ENCODE peak calls at places on chromosomes 4 and X, in ten cellular contexts. L is tibial artery, D is lower lobe of right lung, S is heart left ventricle, X is OCI-LY7, J is mucosa of descending colon, B is uterus, E is thoracic aorta, G is upper lobe of left lung, H is sigmoid colon. Y is an unnamed sample. For H3K4me1 and H3K36me3, the result is how much of the 10 kb centered on the place peaks cover.

GRCh38 chrX:104427693-104428092 is 138.3 kb upstream of the IL1RAPL2 start:
- DNase-seq in L (no peak), D (no peak), S (no peak), X (no peak), J (no peak), B (no peak), E (no peak), G (no peak), H (no peak), Y (no peak)

GRCh38 chrX:47623540-47624027 is 3.9 kb upstream of the SYN1 start:
- DNase-seq in L (no peak), D (peak), S (peak), X (no peak), J (peak), B (no peak), E (no peak), G (peak), H (no peak), Y (no peak)

GRCh38 chr4:31984872-31985271 is 1264.7 kb downstream of the PCDH7 start:
- DNase-seq in L (no peak), D (no peak), S (no peak), X (no peak), J (no peak), B (no peak), E (no peak), G (no peak), H (no peak), Y (no peak)

GRCh38 chr4:20065952-20066351 is 185.8 kb upstream of the SLIT2 start:
- DNase-seq in L (no peak), D (no peak), S (no peak), X (no peak), J (no peak), B (no peak), E (no peak), G (no peak), H (no peak), Y (no peak)

GRCh38 chr4:147735413-147736301 is 3.8 kb downstream of the ARHGAP10 start:
- DNase-seq in L (no peak), D (no peak), S (no peak), X (no peak), J (no peak), B (no peak), E (no peak), G (no peak), H (no peak), Y (no peak)

GRCh38 chr4:7419961-7420660 is 14.6 kb downstream of the PSAPL1 start:
- DNase-seq in L (peak), D (no peak), S (no peak), X (no peak), J (no peak), B (peak), E (no peak), G (no peak), H (peak), Y (no peak)

GRCh38 chr4:7703669-7704068 is 236.0 kb downstream of the AFAP1 start:
- DNase-seq in L (no peak), D (no peak), S (no peak), X (no peak), J (no peak), B (no peak), E (no peak), G (no peak), H (no peak), Y (no peak)

GRCh38 chr4:26238782-26239647 is 81.8 kb upstream of the RBPJ start:
- DNase-seq in L (no peak), D (no peak), S (no peak), X (no peak), J (peak), B (no peak), E (no peak), G (no peak), H (no peak), Y (no peak)

GRCh38 chr4:48594185-48594584 is 104.1 kb downstream of the ZAR1 start:
- DNase-seq in L (no peak), D (no peak), S (peak), X (no peak), J (no peak), B (no peak), E (no peak), G (no peak), H (no peak), Y (no peak)

GRCh38 chr4:24764305-24764704 is 31.1 kb upstream of the SOD3 start:
- DNase-seq in L (no peak), D (no peak), S (no peak), X (no peak), J (no peak), B (no peak), E (no peak), G (no peak), H (no peak), Y (no peak)

GRCh38 chr4:143515905-143516304 is 2.4 kb downstream of the SMARCA5 start:
- DNase-seq in L (no peak), D (no peak), S (no peak), X (no peak), J (no peak), B (no peak), E (no peak), G (no peak), H (no peak), Y (no peak)

GRCh38 chr4:21205821-21206531 is 505.7 kb downstream of the PACRGL start:
- DNase-seq in L (no peak), D (no peak), S (no peak), X (no peak), J (no peak), B (no peak), E (no peak), G (no peak), H (no peak), Y (no peak)

GRCh38 chr4:13705521-13706035 is 78.1 kb upstream of the BOD1L1 start:
- DNase-seq in L (no peak), D (peak), S (peak), X (no peak), J (peak), B (no peak), E (no peak), G (no peak), H (no peak), Y (no peak)

GRCh38 chrX:23311731-23312130 is 22.9 kb upstream of the PTCHD1 start:
- DNase-seq in L (no peak), D (no peak), S (no peak), X (no peak), J (no peak), B (no peak), E (no peak), G (no peak), H (no peak), Y (no peak)

GRCh38 chr4:87185471-87185870 is 34.9 kb downstream of the KLHL8 start:
- DNase-seq in L (no peak), D (no peak), S (no peak), X (no peak), J (no peak), B (no peak), E (no peak), G (no peak), H (no peak), Y (no peak)

GRCh38 chr4:177404980-177405379 is 37.3 kb downstream of the AGA start:
- DNase-seq in L (no peak), D (no peak), S (no peak), X (no peak), J (no peak), B (no peak), E (no peak), G (no peak), H (no peak), Y (no peak)

GRCh38 chr4:123568936-123569335 is 172.3 kb downstream of the SPRY1 start:
- DNase-seq in L (no peak), D (no peak), S (no peak), X (no peak), J (no peak), B (no peak), E (no peak), G (no peak), H (no peak), Y (no peak)

GRCh38 chrX:118074086-118074485 is 42.5 kb downstream of the KLHL13 start:
- DNase-seq in L (no peak), D (no peak), S (no peak), X (no peak), J (no peak), B (peak), E (no peak), G (no peak), H (no peak), Y (no peak)

GRCh38 chr4:108168672-108169562 is at the start of gene LEF1:
- DNase-seq in L (no peak), D (no peak), S (peak), X (peak), J (peak), B (no peak), E (no peak), G (peak), H (no peak), Y (no peak)

GRCh38 chrX:132983496-132983895 is 25.1 kb upstream of the HS6ST2 start:
- DNase-seq in L (no peak), D (no peak), S (no peak), X (no peak), J (no peak), B (no peak), E (no peak), G (no peak), H (no peak), Y (no peak)

DNA sequence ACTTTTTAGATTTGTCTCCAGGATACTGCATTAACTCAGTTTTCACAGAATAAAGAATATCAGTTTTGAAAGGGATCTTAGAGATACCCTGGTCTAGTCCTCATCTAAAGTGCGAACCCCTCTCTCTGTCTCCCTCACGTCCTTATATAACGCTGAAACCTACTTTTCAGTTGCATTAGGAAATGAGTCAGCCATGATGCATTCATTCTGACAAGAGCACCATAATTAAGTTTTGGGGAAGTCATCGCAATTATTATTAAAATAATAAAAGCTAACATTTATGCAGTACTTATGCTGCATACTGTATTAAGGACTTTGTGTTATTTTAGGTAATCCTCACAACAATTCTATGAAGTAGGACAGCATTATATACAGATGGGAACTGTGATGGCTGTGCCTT is 116.1 kb downstream of the REELD1 start:
- DNase-seq in L (no peak), D (no peak), S (no peak), X (no peak), J (no peak), B (no peak), E (no peak), G (no peak), H (no peak), Y (no peak)
- H3K4me1 ChIP-seq in L (under half), D (under half), S (under half), X (under half), J (under half), B (under half), E (under half), G (under half), H (under half), Y (under half)

GRCh38 chr4:883377-884095 is 48.6 kb downstream of the GAK start:
- DNase-seq in L (no peak), D (no peak), S (no peak), X (no peak), J (no peak), B (no peak), E (no peak), G (peak), H (no peak), Y (no peak)
- H3K36me3 ChIP-seq in L (half or more), D (half or more), S (half or more), X (half or more), J (under half), B (under half), E (under half), G (half or more), H (under half), Y (half or more)

GRCh38 chrX:8726031-8726652 is 5.8 kb downstream of the ANOS1 start:
- DNase-seq in L (no peak), D (no peak), S (no peak), X (no peak), J (no peak), B (no peak), E (no peak), G (no peak), H (no peak), Y (no peak)

GRCh38 chrX:8728932-8729331 is 3.0 kb downstream of the ANOS1 start:
- DNase-seq in L (no peak), D (peak), S (no peak), X (no peak), J (no peak), B (no peak), E (no peak), G (no peak), H (no peak), Y (no peak)

GRCh38 chrX:8730812-8731578 is 942 bp downstream of the ANOS1 start:
- DNase-seq in L (no peak), D (no peak), S (no peak), X (no peak), J (no peak), B (no peak), E (no peak), G (peak), H (no peak), Y (no peak)

GRCh38 chrX:8731579-8732395 is at the start of gene ANOS1:
- DNase-seq in L (peak), D (peak), S (peak), X (no peak), J (peak), B (no peak), E (no peak), G (peak), H (peak), Y (no peak)
- TF ChIP-seq CTCF in L (no peak), D (no peak), S (no peak), X (no peak), J (no peak), B (no peak), E (no peak), G (peak), H (no peak), Y (no peak)

DNA sequence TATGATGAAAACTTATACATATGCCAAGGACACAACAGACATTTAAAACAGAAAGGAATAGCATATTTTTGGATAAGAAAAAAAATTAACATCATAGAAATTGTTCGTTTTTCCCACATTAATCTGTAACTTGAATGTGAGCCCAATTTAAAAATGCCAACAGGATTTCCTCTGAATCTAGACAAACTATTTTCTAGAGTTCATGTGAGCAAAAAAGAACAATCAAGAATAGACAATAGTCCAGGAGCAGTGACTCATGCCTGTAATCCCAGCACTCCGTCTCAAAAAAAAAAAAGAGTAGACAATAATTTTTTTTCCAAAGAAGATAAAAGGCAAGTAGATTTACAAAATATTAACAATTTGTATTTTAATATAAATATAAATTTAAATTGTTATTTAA is 73.7 kb upstream of the DUSP21 start:
- DNase-seq in L (no peak), D (no peak), S (no peak), X (no peak), J (no peak), B (no peak), E (no peak), G (no peak), H (no peak), Y (no peak)
- H3K4me1 ChIP-seq in L (under half), D (under half), S (under half), X (under half), J (under half), B (under half), E (under half), G (under half), H (under half), Y (under half)

DNA sequence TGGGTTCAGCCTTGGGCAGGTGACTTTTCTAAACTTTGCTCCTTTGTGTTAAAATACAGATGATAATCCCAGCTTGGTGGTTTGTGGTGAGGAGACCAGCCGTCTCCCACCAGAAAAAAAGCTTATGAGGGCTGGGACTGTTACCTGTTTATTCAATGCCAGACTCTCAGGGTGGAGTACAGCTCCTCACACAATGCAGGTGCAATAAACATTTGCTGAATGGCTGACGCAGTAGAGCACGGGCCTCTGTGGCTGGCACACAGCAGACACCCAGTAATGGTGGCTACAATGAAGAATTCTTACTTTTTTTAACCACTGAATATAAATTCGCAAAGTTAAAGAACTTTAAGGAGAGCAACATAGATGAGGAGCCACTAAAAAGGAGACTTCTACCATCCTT is 30.2 kb downstream of the BEND4 start:
- DNase-seq in L (no peak), D (no peak), S (no peak), X (no peak), J (no peak), B (no peak), E (no peak), G (no peak), H (no peak), Y (no peak)
- H3K36me3 ChIP-seq in L (under half), D (under half), S (under half), X (half or more), J (under half), B (under half), E (under half), G (under half), H (under half), Y (under half)

GRCh38 chr4:94724016-94724415 is 33.7 kb upstream of the BMPR1B start:
- DNase-seq in L (no peak), D (no peak), S (no peak), X (no peak), J (no peak), B (no peak), E (no peak), G (no peak), H (no peak), Y (no peak)

GRCh38 chr4:94722748-94723147 is 35.0 kb upstream of the BMPR1B start:
- DNase-seq in L (no peak), D (no peak), S (no peak), X (peak), J (no peak), B (no peak), E (no peak), G (no peak), H (no peak), Y (no peak)

GRCh38 chr4:94722270-94722669 is 35.5 kb upstream of the BMPR1B start:
- DNase-seq in L (no peak), D (no peak), S (no peak), X (no peak), J (no peak), B (no peak), E (no peak), G (no peak), H (no peak), Y (no peak)

GRCh38 chr4:94728056-94728766 is 29.5 kb upstream of the BMPR1B start:
- DNase-seq in L (no peak), D (no peak), S (no peak), X (no peak), J (no peak), B (no peak), E (no peak), G (no peak), H (no peak), Y (no peak)

GRCh38 chr4:94726524-94727123 is 31.1 kb upstream of the BMPR1B start:
- DNase-seq in L (no peak), D (no peak), S (no peak), X (no peak), J (no peak), B (no peak), E (no peak), G (no peak), H (no peak), Y (no peak)
- TF ChIP-seq CTCF in L (no peak), D (no peak), S (no peak), X (no peak), J (no peak), B (no peak), E (no peak), G (no peak), H (no peak), Y (no peak)

Y was measured in right atrium auricular region.